ENCODE peak calls at places on chromosomes 6 and 20, in seven cellular contexts. One of them, this sample, is unnamed.

GRCh38 chr6:80530096-80530495 is 423.6 kb downstream of the BCKDHB start:
- DNase-seq in Caco-2: no peak
- DNase-seq in WTC11: no peak
- DNase-seq in natural killer cell: no peak
- DNase-seq in activated CD8-positive, alpha-beta T cell treated with anti-CD3 and anti-CD28 coated beads for 36 hours: no peak
- DNase-seq in endothelial cell: no peak
- DNase-seq in endothelial cell of umbilical vein: no peak
- DNase-seq in this sample: no peak

GRCh38 chr20:50876816-50877215 is 54.4 kb downstream of the ADNP start:
- DNase-seq in Caco-2: no peak
- DNase-seq in WTC11: no peak
- DNase-seq in natural killer cell: no peak
- DNase-seq in activated CD8-positive, alpha-beta T cell treated with anti-CD3 and anti-CD28 coated beads for 36 hours: no peak
- DNase-seq in endothelial cell: no peak
- DNase-seq in endothelial cell of umbilical vein: no peak
- DNase-seq in this sample: no peak

GRCh38 chr6:4270799-4271198 is 135.4 kb upstream of the ECI2 start:
- DNase-seq in Caco-2: no peak
- DNase-seq in WTC11: no peak
- DNase-seq in natural killer cell: no peak
- DNase-seq in activated CD8-positive, alpha-beta T cell treated with anti-CD3 and anti-CD28 coated beads for 36 hours: no peak
- DNase-seq in endothelial cell: no peak
- DNase-seq in endothelial cell of umbilical vein: peak
- DNase-seq in this sample: no peak

GRCh38 chr6:169802790-169803189 is 51.4 kb downstream of the ERMARD start:
- DNase-seq in Caco-2: no peak
- DNase-seq in WTC11: no peak
- DNase-seq in natural killer cell: no peak
- DNase-seq in activated CD8-positive, alpha-beta T cell treated with anti-CD3 and anti-CD28 coated beads for 36 hours: no peak
- DNase-seq in endothelial cell: no peak
- DNase-seq in endothelial cell of umbilical vein: no peak
- DNase-seq in this sample: no peak

GRCh38 chr6:41462980-41463930 is 82.9 kb upstream of the FOXP4 start:
- DNase-seq in Caco-2: peak
- DNase-seq in WTC11: no peak
- DNase-seq in natural killer cell: no peak
- DNase-seq in activated CD8-positive, alpha-beta T cell treated with anti-CD3 and anti-CD28 coated beads for 36 hours: peak
- DNase-seq in endothelial cell: peak
- DNase-seq in endothelial cell of umbilical vein: peak
- DNase-seq in this sample: peak

GRCh38 chr6:124742971-124743370 is 219.3 kb upstream of the RNF217 start:
- DNase-seq in Caco-2: no peak
- DNase-seq in WTC11: no peak
- DNase-seq in natural killer cell: no peak
- DNase-seq in activated CD8-positive, alpha-beta T cell treated with anti-CD3 and anti-CD28 coated beads for 36 hours: no peak
- DNase-seq in endothelial cell: no peak
- DNase-seq in endothelial cell of umbilical vein: no peak
- DNase-seq in this sample: no peak

GRCh38 chr6:139903411-139904157 is 529.1 kb upstream of the CITED2 start:
- DNase-seq in Caco-2: no peak
- DNase-seq in WTC11: no peak
- DNase-seq in natural killer cell: no peak
- DNase-seq in activated CD8-positive, alpha-beta T cell treated with anti-CD3 and anti-CD28 coated beads for 36 hours: no peak
- DNase-seq in endothelial cell: no peak
- DNase-seq in endothelial cell of umbilical vein: no peak
- DNase-seq in this sample: no peak

GRCh38 chr6:7691675-7692452 is 34.0 kb upstream of the BMP6 start:
- DNase-seq in Caco-2: peak
- DNase-seq in WTC11: no peak
- DNase-seq in natural killer cell: no peak
- DNase-seq in activated CD8-positive, alpha-beta T cell treated with anti-CD3 and anti-CD28 coated beads for 36 hours: peak
- DNase-seq in endothelial cell: no peak
- DNase-seq in endothelial cell of umbilical vein: peak
- DNase-seq in this sample: no peak

GRCh38 chr20:25274481-25274880 is 26.6 kb downstream of the PYGB start:
- DNase-seq in Caco-2: peak
- DNase-seq in WTC11: no peak
- DNase-seq in natural killer cell: peak
- DNase-seq in activated CD8-positive, alpha-beta T cell treated with anti-CD3 and anti-CD28 coated beads for 36 hours: no peak
- DNase-seq in endothelial cell: no peak
- DNase-seq in endothelial cell of umbilical vein: no peak
- DNase-seq in this sample: no peak

GRCh38 chr6:149046164-149046821 is 271.2 kb upstream of the TAB2 start:
- DNase-seq in Caco-2: no peak
- DNase-seq in WTC11: no peak
- DNase-seq in natural killer cell: no peak
- DNase-seq in activated CD8-positive, alpha-beta T cell treated with anti-CD3 and anti-CD28 coated beads for 36 hours: no peak
- DNase-seq in endothelial cell: no peak
- DNase-seq in endothelial cell of umbilical vein: no peak
- DNase-seq in this sample: no peak

GRCh38 chr6:52330470-52330869 is 31.5 kb upstream of the PAQR8 start:
- DNase-seq in Caco-2: no peak
- DNase-seq in WTC11: no peak
- DNase-seq in natural killer cell: no peak
- DNase-seq in activated CD8-positive, alpha-beta T cell treated with anti-CD3 and anti-CD28 coated beads for 36 hours: no peak
- DNase-seq in endothelial cell: no peak
- DNase-seq in endothelial cell of umbilical vein: no peak
- DNase-seq in this sample: no peak

GRCh38 chr6:43391448-43392031 is 22.1 kb upstream of the ZNF318 start:
- DNase-seq in Caco-2: no peak
- DNase-seq in WTC11: no peak
- DNase-seq in natural killer cell: peak
- DNase-seq in activated CD8-positive, alpha-beta T cell treated with anti-CD3 and anti-CD28 coated beads for 36 hours: peak
- DNase-seq in endothelial cell: no peak
- DNase-seq in endothelial cell of umbilical vein: no peak
- DNase-seq in this sample: peak

GRCh38 chr6:45927421-45928234 is 88.0 kb downstream of the CLIC5 start:
- DNase-seq in Caco-2: no peak
- DNase-seq in WTC11: no peak
- DNase-seq in natural killer cell: no peak
- DNase-seq in activated CD8-positive, alpha-beta T cell treated with anti-CD3 and anti-CD28 coated beads for 36 hours: no peak
- DNase-seq in endothelial cell: no peak
- DNase-seq in endothelial cell of umbilical vein: no peak
- DNase-seq in this sample: no peak

GRCh38 chr6:170019259-170020040 is 268.0 kb downstream of the ERMARD start:
- DNase-seq in Caco-2: no peak
- DNase-seq in WTC11: no peak
- DNase-seq in natural killer cell: no peak
- DNase-seq in activated CD8-positive, alpha-beta T cell treated with anti-CD3 and anti-CD28 coated beads for 36 hours: no peak
- DNase-seq in endothelial cell: no peak
- DNase-seq in endothelial cell of umbilical vein: no peak
- DNase-seq in this sample: no peak

GRCh38 chr6:127518710-127519468 is at the start of gene MTCL3:
- DNase-seq in Caco-2: no peak
- DNase-seq in WTC11: peak
- DNase-seq in natural killer cell: no peak
- DNase-seq in activated CD8-positive, alpha-beta T cell treated with anti-CD3 and anti-CD28 coated beads for 36 hours: peak
- DNase-seq in endothelial cell: peak
- DNase-seq in endothelial cell of umbilical vein: no peak
- DNase-seq in this sample: peak

GRCh38 chr6:131636880-131637792 is at the start of gene ENPP3:
- DNase-seq in Caco-2: no peak
- DNase-seq in WTC11: no peak
- DNase-seq in natural killer cell: no peak
- DNase-seq in activated CD8-positive, alpha-beta T cell treated with anti-CD3 and anti-CD28 coated beads for 36 hours: no peak
- DNase-seq in endothelial cell: no peak
- DNase-seq in endothelial cell of umbilical vein: no peak
- DNase-seq in this sample: no peak

GRCh38 chr20:57381596-57382503 is 9.3 kb upstream of the RBM38 start:
- DNase-seq in Caco-2: peak
- DNase-seq in WTC11: peak
- DNase-seq in natural killer cell: peak
- DNase-seq in activated CD8-positive, alpha-beta T cell treated with anti-CD3 and anti-CD28 coated beads for 36 hours: peak
- DNase-seq in endothelial cell: peak
- DNase-seq in endothelial cell of umbilical vein: peak
- DNase-seq in this sample: peak

GRCh38 chr6:15297895-15298590 is 52.2 kb downstream of the JARID2 start:
- DNase-seq in Caco-2: no peak
- DNase-seq in WTC11: no peak
- DNase-seq in natural killer cell: no peak
- DNase-seq in activated CD8-positive, alpha-beta T cell treated with anti-CD3 and anti-CD28 coated beads for 36 hours: no peak
- DNase-seq in endothelial cell: no peak
- DNase-seq in endothelial cell of umbilical vein: no peak
- DNase-seq in this sample: no peak

GRCh38 chr20:47872341-47872740 is 87.1 kb upstream of the SULF2 start:
- DNase-seq in Caco-2: no peak
- DNase-seq in WTC11: no peak
- DNase-seq in natural killer cell: no peak
- DNase-seq in activated CD8-positive, alpha-beta T cell treated with anti-CD3 and anti-CD28 coated beads for 36 hours: no peak
- DNase-seq in endothelial cell: no peak
- DNase-seq in endothelial cell of umbilical vein: no peak
- DNase-seq in this sample: no peak

GRCh38 chr6:32171234-32171633 is 4.7 kb downstream of the AGPAT1 start:
- DNase-seq in Caco-2: no peak
- DNase-seq in WTC11: no peak
- DNase-seq in natural killer cell: no peak
- DNase-seq in activated CD8-positive, alpha-beta T cell treated with anti-CD3 and anti-CD28 coated beads for 36 hours: no peak
- DNase-seq in endothelial cell: no peak
- DNase-seq in endothelial cell of umbilical vein: no peak
- DNase-seq in this sample: no peak

GRCh38 chr6:162829013-162829742 is 101.4 kb downstream of the PACRG start:
- DNase-seq in Caco-2: no peak
- DNase-seq in WTC11: no peak
- DNase-seq in natural killer cell: no peak
- DNase-seq in activated CD8-positive, alpha-beta T cell treated with anti-CD3 and anti-CD28 coated beads for 36 hours: no peak
- DNase-seq in endothelial cell: no peak
- DNase-seq in endothelial cell of umbilical vein: no peak
- DNase-seq in this sample: no peak
- TF ChIP-seq CTCF in Caco-2: no peak
- TF ChIP-seq CTCF in WTC11: no peak
- TF ChIP-seq CTCF in natural killer cell: no peak
- TF ChIP-seq CTCF in activated CD8-positive, alpha-beta T cell treated with anti-CD3 and anti-CD28 coated beads for 36 hours: no peak
- TF ChIP-seq CTCF in endothelial cell: no peak
- TF ChIP-seq CTCF in endothelial cell of umbilical vein: no peak
- TF ChIP-seq CTCF in this sample: no peak

GRCh38 chr6:165777680-165778079 is 114.6 kb upstream of the PDE10A start:
- DNase-seq in Caco-2: no peak
- DNase-seq in WTC11: no peak
- DNase-seq in natural killer cell: no peak
- DNase-seq in activated CD8-positive, alpha-beta T cell treated with anti-CD3 and anti-CD28 coated beads for 36 hours: no peak
- DNase-seq in endothelial cell: no peak
- DNase-seq in endothelial cell of umbilical vein: no peak
- DNase-seq in this sample: no peak
- TF ChIP-seq CTCF in Caco-2: no peak
- TF ChIP-seq CTCF in WTC11: no peak
- TF ChIP-seq CTCF in natural killer cell: no peak
- TF ChIP-seq CTCF in activated CD8-positive, alpha-beta T cell treated with anti-CD3 and anti-CD28 coated beads for 36 hours: no peak
- TF ChIP-seq CTCF in endothelial cell: no peak
- TF ChIP-seq CTCF in endothelial cell of umbilical vein: no peak
- TF ChIP-seq CTCF in this sample: no peak

GRCh38 chr20:44648579-44648978 is 2.9 kb downstream of the ADA start:
- DNase-seq in Caco-2: no peak
- DNase-seq in WTC11: peak
- DNase-seq in natural killer cell: no peak
- DNase-seq in activated CD8-positive, alpha-beta T cell treated with anti-CD3 and anti-CD28 coated beads for 36 hours: no peak
- DNase-seq in endothelial cell: no peak
- DNase-seq in endothelial cell of umbilical vein: no peak
- DNase-seq in this sample: no peak

GRCh38 chr20:44653536-44653935 is 2.0 kb upstream of the ADA start:
- DNase-seq in Caco-2: no peak
- DNase-seq in WTC11: no peak
- DNase-seq in natural killer cell: no peak
- DNase-seq in activated CD8-positive, alpha-beta T cell treated with anti-CD3 and anti-CD28 coated beads for 36 hours: no peak
- DNase-seq in endothelial cell: no peak
- DNase-seq in endothelial cell of umbilical vein: no peak
- DNase-seq in this sample: no peak

GRCh38 chr20:44649976-44650375 is 1.5 kb downstream of the ADA start:
- DNase-seq in Caco-2: no peak
- DNase-seq in WTC11: no peak
- DNase-seq in natural killer cell: no peak
- DNase-seq in activated CD8-positive, alpha-beta T cell treated with anti-CD3 and anti-CD28 coated beads for 36 hours: no peak
- DNase-seq in endothelial cell: no peak
- DNase-seq in endothelial cell of umbilical vein: no peak
- DNase-seq in this sample: no peak

GRCh38 chr20:44650777-44651493 is 564 bp downstream of the ADA start:
- DNase-seq in Caco-2: no peak
- DNase-seq in WTC11: no peak
- DNase-seq in natural killer cell: peak
- DNase-seq in activated CD8-positive, alpha-beta T cell treated with anti-CD3 and anti-CD28 coated beads for 36 hours: peak
- DNase-seq in endothelial cell: no peak
- DNase-seq in endothelial cell of umbilical vein: peak
- DNase-seq in this sample: no peak

DNA sequence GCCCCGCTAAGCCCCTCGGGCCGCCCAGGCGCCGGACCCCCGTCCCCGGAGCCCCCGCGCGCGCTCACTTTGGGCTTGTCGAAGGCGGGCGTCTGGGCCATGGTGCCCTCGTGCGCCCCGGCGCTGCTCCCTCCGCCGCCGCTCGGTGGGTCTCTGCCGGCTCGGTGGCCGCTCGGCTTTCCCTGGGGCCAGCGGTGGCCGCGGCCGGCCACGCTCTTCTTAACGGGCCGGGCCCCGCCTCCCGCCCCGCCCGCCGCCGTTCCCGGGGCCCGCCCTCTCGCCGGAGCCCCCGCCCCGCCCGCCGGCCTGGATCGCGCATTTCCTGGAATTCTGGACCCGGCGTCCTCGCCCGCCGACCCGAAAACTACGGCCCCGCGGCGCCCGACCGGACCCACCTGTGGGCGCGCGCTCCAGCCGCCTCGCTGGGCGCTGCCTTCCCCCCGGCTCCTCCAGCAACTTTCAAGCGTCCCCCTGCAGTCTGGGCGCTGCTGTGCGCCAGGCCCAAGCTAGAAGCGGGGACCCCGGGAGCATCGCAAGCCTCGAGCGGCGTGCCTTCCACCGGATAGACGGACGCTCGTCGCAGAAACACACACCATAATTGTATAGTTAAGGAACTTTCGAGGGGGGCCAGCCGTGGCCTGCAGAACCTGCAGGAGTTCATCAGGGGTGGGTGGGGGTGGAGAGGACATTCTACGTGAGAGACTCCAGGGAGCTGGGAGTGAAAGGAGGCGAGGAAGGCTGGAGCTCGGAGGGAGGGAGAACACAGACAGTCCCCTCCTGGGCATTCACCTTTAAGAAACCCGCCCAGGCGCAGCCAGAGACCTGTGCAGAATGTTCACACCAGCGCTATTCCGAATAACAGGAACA is at the start of gene ADA:
- DNase-seq in Caco-2: peak
- DNase-seq in WTC11: peak
- DNase-seq in natural killer cell: peak
- DNase-seq in activated CD8-positive, alpha-beta T cell treated with anti-CD3 and anti-CD28 coated beads for 36 hours: peak
- DNase-seq in endothelial cell: peak
- DNase-seq in endothelial cell of umbilical vein: peak
- DNase-seq in this sample: peak
- TF ChIP-seq CTCF in Caco-2: peak
- TF ChIP-seq CTCF in WTC11: no peak
- TF ChIP-seq CTCF in natural killer cell: no peak
- TF ChIP-seq CTCF in activated CD8-positive, alpha-beta T cell treated with anti-CD3 and anti-CD28 coated beads for 36 hours: no peak
- TF ChIP-seq CTCF in endothelial cell: no peak
- TF ChIP-seq CTCF in endothelial cell of umbilical vein: no peak
- TF ChIP-seq CTCF in this sample: no peak

GRCh38 chr20:2480381-2480780 is 9.8 kb upstream of the SNRPB start:
- DNase-seq in Caco-2: no peak
- DNase-seq in WTC11: no peak
- DNase-seq in natural killer cell: no peak
- DNase-seq in activated CD8-positive, alpha-beta T cell treated with anti-CD3 and anti-CD28 coated beads for 36 hours: no peak
- DNase-seq in endothelial cell: no peak
- DNase-seq in endothelial cell of umbilical vein: no peak
- DNase-seq in this sample: no peak

GRCh38 chr20:2475850-2476741 is 5.5 kb upstream of the SNRPB start:
- DNase-seq in Caco-2: no peak
- DNase-seq in WTC11: no peak
- DNase-seq in natural killer cell: no peak
- DNase-seq in activated CD8-positive, alpha-beta T cell treated with anti-CD3 and anti-CD28 coated beads for 36 hours: no peak
- DNase-seq in endothelial cell: no peak
- DNase-seq in endothelial cell of umbilical vein: no peak
- DNase-seq in this sample: no peak

GRCh38 chr20:2476742-2477615 is 6.4 kb upstream of the SNRPB start:
- DNase-seq in Caco-2: no peak
- DNase-seq in WTC11: no peak
- DNase-seq in natural killer cell: no peak
- DNase-seq in activated CD8-positive, alpha-beta T cell treated with anti-CD3 and anti-CD28 coated beads for 36 hours: no peak
- DNase-seq in endothelial cell: no peak
- DNase-seq in endothelial cell of umbilical vein: peak
- DNase-seq in this sample: no peak
- TF ChIP-seq CTCF in Caco-2: peak
- TF ChIP-seq CTCF in WTC11: no peak
- TF ChIP-seq CTCF in natural killer cell: no peak
- TF ChIP-seq CTCF in activated CD8-positive, alpha-beta T cell treated with anti-CD3 and anti-CD28 coated beads for 36 hours: no peak
- TF ChIP-seq CTCF in endothelial cell: no peak
- TF ChIP-seq CTCF in endothelial cell of umbilical vein: peak
- TF ChIP-seq CTCF in this sample: no peak

This sample was measured in nephron progenitor cell.